ENCODE peak calls at places on chromosomes 11 and 22, in nine cellular contexts. One of them, this sample, is unnamed.

GRCh38 chr22:19060356-19061009 is 61.7 kb downstream of the DGCR2 start:
- DNase-seq in coronary artery: peak; percentile 29
- DNase-seq in AG04450: peak; percentile 20
- DNase-seq in endothelial cell: no peak
- DNase-seq in ovary: no peak
- DNase-seq in cardiac fibroblast: peak; percentile 54
- DNase-seq in A549: no peak
- DNase-seq in astrocyte of the cerebellum: peak; percentile 27
- DNase-seq in CD4-positive, alpha-beta T cell: no peak
- DNase-seq in this sample: peak; percentile 41

GRCh38 chr11:130601141-130601540 is 152.7 kb downstream of the ADAMTS15 start:
- DNase-seq in coronary artery: peak; percentile 82
- DNase-seq in AG04450: no peak
- DNase-seq in endothelial cell: peak; percentile 8
- DNase-seq in ovary: peak; percentile 81
- DNase-seq in cardiac fibroblast: peak; percentile 55
- DNase-seq in A549: no peak
- DNase-seq in astrocyte of the cerebellum: peak; percentile 18
- DNase-seq in CD4-positive, alpha-beta T cell: no peak
- DNase-seq in this sample: peak; percentile 29

GRCh38 chr22:39490135-39490798 is 11.8 kb upstream of the MIEF1 start:
- DNase-seq in coronary artery: no peak
- DNase-seq in AG04450: no peak
- DNase-seq in endothelial cell: peak; percentile 60
- DNase-seq in ovary: peak; percentile 75
- DNase-seq in cardiac fibroblast: peak; percentile 83
- DNase-seq in A549: peak; percentile 87
- DNase-seq in astrocyte of the cerebellum: peak; percentile 37
- DNase-seq in CD4-positive, alpha-beta T cell: peak; percentile 68
- DNase-seq in this sample: peak; percentile 57

GRCh38 chr11:122808494-122808893 is 29.8 kb upstream of the CRTAM start:
- DNase-seq in coronary artery: no peak
- DNase-seq in AG04450: no peak
- DNase-seq in endothelial cell: no peak
- DNase-seq in ovary: no peak
- DNase-seq in cardiac fibroblast: peak; percentile 63
- DNase-seq in A549: no peak
- DNase-seq in astrocyte of the cerebellum: no peak
- DNase-seq in CD4-positive, alpha-beta T cell: no peak
- DNase-seq in this sample: peak; percentile 45

GRCh38 chr11:65553301-65554001 is 4.7 kb downstream of the LTBP3 start:
- DNase-seq in coronary artery: no peak
- DNase-seq in AG04450: no peak
- DNase-seq in endothelial cell: no peak
- DNase-seq in ovary: no peak
- DNase-seq in cardiac fibroblast: no peak
- DNase-seq in A549: no peak
- DNase-seq in astrocyte of the cerebellum: no peak
- DNase-seq in CD4-positive, alpha-beta T cell: peak; percentile 81
- DNase-seq in this sample: no peak

GRCh38 chr22:29879738-29880137 is 3.2 kb upstream of the MTMR3 start:
- DNase-seq in coronary artery: no peak
- DNase-seq in AG04450: no peak
- DNase-seq in endothelial cell: no peak
- DNase-seq in ovary: no peak
- DNase-seq in cardiac fibroblast: peak; percentile 10
- DNase-seq in A549: peak; percentile 17
- DNase-seq in astrocyte of the cerebellum: no peak
- DNase-seq in CD4-positive, alpha-beta T cell: no peak
- DNase-seq in this sample: no peak

GRCh38 chr11:94837317-94837716 is 69.2 kb downstream of the AMOTL1 start:
- DNase-seq in coronary artery: no peak
- DNase-seq in AG04450: no peak
- DNase-seq in endothelial cell: no peak
- DNase-seq in ovary: no peak
- DNase-seq in cardiac fibroblast: no peak
- DNase-seq in A549: no peak
- DNase-seq in astrocyte of the cerebellum: no peak
- DNase-seq in CD4-positive, alpha-beta T cell: no peak
- DNase-seq in this sample: no peak

GRCh38 chr11:12918667-12919066 is 90.4 kb upstream of the RASSF10 start:
- DNase-seq in coronary artery: no peak
- DNase-seq in AG04450: no peak
- DNase-seq in endothelial cell: no peak
- DNase-seq in ovary: no peak
- DNase-seq in cardiac fibroblast: no peak
- DNase-seq in A549: no peak
- DNase-seq in astrocyte of the cerebellum: no peak
- DNase-seq in CD4-positive, alpha-beta T cell: no peak
- DNase-seq in this sample: no peak

GRCh38 chr11:26297179-26297970 is 34.6 kb upstream of the ANO3 start:
- DNase-seq in coronary artery: no peak
- DNase-seq in AG04450: peak; percentile 39
- DNase-seq in endothelial cell: peak; percentile 25
- DNase-seq in ovary: no peak
- DNase-seq in cardiac fibroblast: peak; percentile 87
- DNase-seq in A549: peak; percentile 18
- DNase-seq in astrocyte of the cerebellum: peak; percentile 66
- DNase-seq in CD4-positive, alpha-beta T cell: no peak
- DNase-seq in this sample: peak; percentile 50

GRCh38 chr22:19868773-19869471 is 14.2 kb upstream of the GNB1L start:
- DNase-seq in coronary artery: no peak
- DNase-seq in AG04450: no peak
- DNase-seq in endothelial cell: peak; percentile 3
- DNase-seq in ovary: peak; percentile 27
- DNase-seq in cardiac fibroblast: no peak
- DNase-seq in A549: no peak
- DNase-seq in astrocyte of the cerebellum: no peak
- DNase-seq in CD4-positive, alpha-beta T cell: no peak
- DNase-seq in this sample: no peak

GRCh38 chr22:32545801-32546200 is 71.2 kb downstream of the FBXO7 start:
- DNase-seq in coronary artery: no peak
- DNase-seq in AG04450: no peak
- DNase-seq in endothelial cell: no peak
- DNase-seq in ovary: no peak
- DNase-seq in cardiac fibroblast: no peak
- DNase-seq in A549: no peak
- DNase-seq in astrocyte of the cerebellum: no peak
- DNase-seq in CD4-positive, alpha-beta T cell: no peak
- DNase-seq in this sample: peak; percentile 60

GRCh38 chr11:130763087-130763980 is 152.9 kb downstream of the SNX19 start:
- DNase-seq in coronary artery: peak; percentile 71
- DNase-seq in AG04450: no peak
- DNase-seq in endothelial cell: no peak
- DNase-seq in ovary: no peak
- DNase-seq in cardiac fibroblast: peak; percentile 66
- DNase-seq in A549: no peak
- DNase-seq in astrocyte of the cerebellum: no peak
- DNase-seq in CD4-positive, alpha-beta T cell: no peak
- DNase-seq in this sample: no peak

GRCh38 chr11:62553839-62554361 is 7.3 kb upstream of the AHNAK start:
- DNase-seq in coronary artery: no peak
- DNase-seq in AG04450: peak; percentile 51
- DNase-seq in endothelial cell: no peak
- DNase-seq in ovary: no peak
- DNase-seq in cardiac fibroblast: peak; percentile 94
- DNase-seq in A549: peak; percentile 92
- DNase-seq in astrocyte of the cerebellum: no peak
- DNase-seq in CD4-positive, alpha-beta T cell: no peak
- DNase-seq in this sample: peak; percentile 96

GRCh38 chr11:115342142-115342541 is 162.1 kb downstream of the CADM1 start:
- DNase-seq in coronary artery: no peak
- DNase-seq in AG04450: no peak
- DNase-seq in endothelial cell: no peak
- DNase-seq in ovary: no peak
- DNase-seq in cardiac fibroblast: no peak
- DNase-seq in A549: no peak
- DNase-seq in astrocyte of the cerebellum: no peak
- DNase-seq in CD4-positive, alpha-beta T cell: no peak
- DNase-seq in this sample: no peak

GRCh38 chr11:623349-623869 is 1.3 kb downstream of the CDHR5 start:
- DNase-seq in coronary artery: no peak
- DNase-seq in AG04450: no peak
- DNase-seq in endothelial cell: no peak
- DNase-seq in ovary: peak; percentile 36
- DNase-seq in cardiac fibroblast: no peak
- DNase-seq in A549: no peak
- DNase-seq in astrocyte of the cerebellum: no peak
- DNase-seq in CD4-positive, alpha-beta T cell: no peak
- DNase-seq in this sample: no peak

GRCh38 chr11:112157274-112157766 is 6.6 kb downstream of the IL18 start:
- DNase-seq in coronary artery: no peak
- DNase-seq in AG04450: peak; percentile 96
- DNase-seq in endothelial cell: no peak
- DNase-seq in ovary: no peak
- DNase-seq in cardiac fibroblast: peak; percentile 99
- DNase-seq in A549: peak; percentile 85
- DNase-seq in astrocyte of the cerebellum: peak; percentile 99
- DNase-seq in CD4-positive, alpha-beta T cell: no peak
- DNase-seq in this sample: peak; percentile 99

GRCh38 chr11:108221401-108221800 is 1.0 kb downstream of the NPAT start:
- DNase-seq in coronary artery: no peak
- DNase-seq in AG04450: no peak
- DNase-seq in endothelial cell: no peak
- DNase-seq in ovary: no peak
- DNase-seq in cardiac fibroblast: peak; percentile 38
- DNase-seq in A549: no peak
- DNase-seq in astrocyte of the cerebellum: no peak
- DNase-seq in CD4-positive, alpha-beta T cell: no peak
- DNase-seq in this sample: peak; percentile 26

GRCh38 chr22:27416553-27417427 is 384.8 kb downstream of the MN1 start:
- DNase-seq in coronary artery: no peak
- DNase-seq in AG04450: peak; percentile 68
- DNase-seq in endothelial cell: no peak
- DNase-seq in ovary: no peak
- DNase-seq in cardiac fibroblast: peak; percentile 96
- DNase-seq in A549: no peak
- DNase-seq in astrocyte of the cerebellum: peak; percentile 84
- DNase-seq in CD4-positive, alpha-beta T cell: no peak
- DNase-seq in this sample: peak; percentile 81

GRCh38 chr11:533586-534196 is 1.7 kb downstream of the HRAS start:
- DNase-seq in coronary artery: no peak
- DNase-seq in AG04450: no peak
- DNase-seq in endothelial cell: no peak
- DNase-seq in ovary: no peak
- DNase-seq in cardiac fibroblast: no peak
- DNase-seq in A549: no peak
- DNase-seq in astrocyte of the cerebellum: no peak
- DNase-seq in CD4-positive, alpha-beta T cell: no peak
- DNase-seq in this sample: no peak

GRCh38 chr11:91173701-91174100 is 950.9 kb upstream of the CHORDC1 start:
- DNase-seq in coronary artery: no peak
- DNase-seq in AG04450: no peak
- DNase-seq in endothelial cell: no peak
- DNase-seq in ovary: no peak
- DNase-seq in cardiac fibroblast: peak; percentile 74
- DNase-seq in A549: no peak
- DNase-seq in astrocyte of the cerebellum: peak; percentile 4
- DNase-seq in CD4-positive, alpha-beta T cell: no peak
- DNase-seq in this sample: no peak

GRCh38 chr11:133692371-133692770 is 152.9 kb downstream of the SPATA19 start:
- DNase-seq in coronary artery: no peak
- DNase-seq in AG04450: no peak
- DNase-seq in endothelial cell: no peak
- DNase-seq in ovary: no peak
- DNase-seq in cardiac fibroblast: no peak
- DNase-seq in A549: no peak
- DNase-seq in astrocyte of the cerebellum: no peak
- DNase-seq in CD4-positive, alpha-beta T cell: no peak
- DNase-seq in this sample: no peak

GRCh38 chr22:18033204-18033998 is 9.0 kb upstream of the MICAL3 start:
- DNase-seq in coronary artery: no peak
- DNase-seq in AG04450: no peak
- DNase-seq in endothelial cell: no peak
- DNase-seq in ovary: peak; percentile 61
- DNase-seq in cardiac fibroblast: peak; percentile 57
- DNase-seq in A549: no peak
- DNase-seq in astrocyte of the cerebellum: no peak
- DNase-seq in CD4-positive, alpha-beta T cell: no peak
- DNase-seq in this sample: no peak
- TF ChIP-seq CTCF in coronary artery: no peak
- TF ChIP-seq CTCF in AG04450: peak; percentile 29
- TF ChIP-seq CTCF in endothelial cell: no peak
- TF ChIP-seq CTCF in ovary: no peak
- TF ChIP-seq CTCF in cardiac fibroblast: no peak
- TF ChIP-seq CTCF in A549: no peak
- TF ChIP-seq CTCF in astrocyte of the cerebellum: peak; percentile 32
- TF ChIP-seq CTCF in CD4-positive, alpha-beta T cell: no peak
- TF ChIP-seq CTCF in this sample: peak; percentile 47

GRCh38 chr22:22878801-22879674 is 8.6 kb upstream of the IGLL5 start:
- DNase-seq in coronary artery: peak; percentile 68
- DNase-seq in AG04450: no peak
- DNase-seq in endothelial cell: no peak
- DNase-seq in ovary: no peak
- DNase-seq in cardiac fibroblast: no peak
- DNase-seq in A549: no peak
- DNase-seq in astrocyte of the cerebellum: no peak
- DNase-seq in CD4-positive, alpha-beta T cell: no peak
- DNase-seq in this sample: no peak
- TF ChIP-seq CTCF in coronary artery: no peak
- TF ChIP-seq CTCF in AG04450: no peak
- TF ChIP-seq CTCF in endothelial cell: no peak
- TF ChIP-seq CTCF in ovary: no peak
- TF ChIP-seq CTCF in cardiac fibroblast: no peak
- TF ChIP-seq CTCF in A549: no peak
- TF ChIP-seq CTCF in astrocyte of the cerebellum: no peak
- TF ChIP-seq CTCF in CD4-positive, alpha-beta T cell: no peak
- TF ChIP-seq CTCF in this sample: peak; percentile 28

GRCh38 chr11:19800162-19800561 is 87.5 kb downstream of the NAV2 start:
- DNase-seq in coronary artery: no peak
- DNase-seq in AG04450: no peak
- DNase-seq in endothelial cell: peak; percentile 18
- DNase-seq in ovary: no peak
- DNase-seq in cardiac fibroblast: peak; percentile 37
- DNase-seq in A549: no peak
- DNase-seq in astrocyte of the cerebellum: no peak
- DNase-seq in CD4-positive, alpha-beta T cell: no peak
- DNase-seq in this sample: peak; percentile 15
- TF ChIP-seq CTCF in coronary artery: no peak
- TF ChIP-seq CTCF in AG04450: peak; percentile 35
- TF ChIP-seq CTCF in endothelial cell: no peak
- TF ChIP-seq CTCF in ovary: no peak
- TF ChIP-seq CTCF in cardiac fibroblast: peak; percentile 37
- TF ChIP-seq CTCF in A549: peak; percentile 11
- TF ChIP-seq CTCF in astrocyte of the cerebellum: peak; percentile 51
- TF ChIP-seq CTCF in CD4-positive, alpha-beta T cell: no peak
- TF ChIP-seq CTCF in this sample: peak; percentile 61

DNA sequence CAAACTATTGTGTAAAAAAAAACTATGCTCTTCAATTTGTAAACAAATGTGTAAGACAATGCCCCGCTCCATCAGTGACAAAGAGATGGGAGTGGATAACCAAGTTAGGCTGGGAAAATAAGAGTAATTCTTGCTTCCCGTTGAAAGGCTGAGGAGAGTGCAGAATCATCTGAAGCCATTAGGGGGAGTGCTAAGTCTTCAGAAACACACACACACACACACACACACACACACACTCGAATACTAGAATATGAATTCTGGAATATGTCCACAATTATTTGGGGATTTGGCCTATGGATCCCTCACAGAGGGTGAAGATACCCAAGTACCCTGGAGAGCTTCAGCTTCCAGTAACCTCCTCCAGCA is 27.8 kb upstream of the ROBO3 start:
- DNase-seq in coronary artery: peak; percentile 70
- DNase-seq in AG04450: peak; percentile 66
- DNase-seq in endothelial cell: peak; percentile 34
- DNase-seq in ovary: no peak
- DNase-seq in cardiac fibroblast: peak; percentile 94
- DNase-seq in A549: peak; percentile 30
- DNase-seq in astrocyte of the cerebellum: peak; percentile 76
- DNase-seq in CD4-positive, alpha-beta T cell: no peak
- DNase-seq in this sample: peak; percentile 89
- TF ChIP-seq CTCF in coronary artery: no peak
- TF ChIP-seq CTCF in AG04450: peak; percentile 81
- TF ChIP-seq CTCF in endothelial cell: no peak
- TF ChIP-seq CTCF in ovary: no peak
- TF ChIP-seq CTCF in cardiac fibroblast: peak; percentile 64
- TF ChIP-seq CTCF in A549: no peak
- TF ChIP-seq CTCF in astrocyte of the cerebellum: peak; percentile 77
- TF ChIP-seq CTCF in CD4-positive, alpha-beta T cell: no peak
- TF ChIP-seq CTCF in this sample: peak; percentile 10

This sample was measured in HFFc6.